ENCODE peak calls at places on chromosomes 16 and 17, in five cellular contexts. H is uterus, J is ovary, U is body of pancreas, Z is mammary epithelial cell. W is an unnamed sample. For H3K27me3, the result is how much of the 10 kb centered on the place peaks cover.

GRCh38 chr17:47776330-47777197 is 43.5 kb downstream of the TBX21 start:
- DNase-seq in H (no peak), J (no peak), U (peak), Z (peak), W (peak)

GRCh38 chr17:48646183-48647102 is 20.3 kb upstream of the HOXB9 start:
- DNase-seq in H (no peak), J (no peak), U (no peak), Z (no peak), W (no peak)

GRCh38 chr16:24826817-24827566 is 18.8 kb upstream of the SLC5A11 start:
- DNase-seq in H (no peak), J (no peak), U (no peak), Z (no peak), W (no peak)

GRCh38 chr17:72305964-72306551 is 185.2 kb downstream of the SOX9 start:
- DNase-seq in H (no peak), J (no peak), U (no peak), Z (no peak), W (no peak)

GRCh38 chr16:35711435-35711834 is 2252.0 kb downstream of the TP53TG3F start:
- DNase-seq in H (no peak), J (no peak), U (no peak), Z (no peak), W (no peak)

GRCh38 chr16:88017006-88017405 is 65.8 kb downstream of the BANP start:
- DNase-seq in H (no peak), J (no peak), U (no peak), Z (no peak), W (no peak)

GRCh38 chr16:69243479-69243878 is 56.5 kb downstream of the SNTB2 start:
- DNase-seq in H (no peak), J (no peak), U (no peak), Z (no peak), W (no peak)

GRCh38 chr17:80882323-80882722 is 109.3 kb upstream of the CHMP6 start:
- DNase-seq in H (no peak), J (no peak), U (no peak), Z (no peak), W (no peak)

GRCh38 chr16:12126091-12126806 is 149.7 kb downstream of the SNX29 start:
- DNase-seq in H (no peak), J (no peak), U (no peak), Z (peak), W (no peak)

GRCh38 chr17:1789936-1790335 is 28.1 kb downstream of the SERPINF1 start:
- DNase-seq in H (no peak), J (no peak), U (no peak), Z (no peak), W (peak)

GRCh38 chr17:6523330-6523729 is 33.0 kb downstream of the PITPNM3 start:
- DNase-seq in H (no peak), J (no peak), U (peak), Z (peak), W (no peak)

GRCh38 chr17:45061606-45062205 is 589 bp downstream of the NMT1 start:
- DNase-seq in H (no peak), J (no peak), U (no peak), Z (no peak), W (no peak)

GRCh38 chr16:3520861-3521260 is 20.1 kb downstream of the CLUAP1 start:
- DNase-seq in H (peak), J (no peak), U (no peak), Z (no peak), W (no peak)

GRCh38 chr17:80855968-80856862 is 135.4 kb upstream of the CHMP6 start:
- DNase-seq in H (peak), J (no peak), U (peak), Z (peak), W (peak)

GRCh38 chr17:60993497-60993896 is 315.8 kb downstream of the BCAS3 start:
- DNase-seq in H (no peak), J (no peak), U (no peak), Z (no peak), W (no peak)

GRCh38 chr16:80931985-80932720 is 74.5 kb downstream of the CMC2 start:
- DNase-seq in H (peak), J (peak), U (peak), Z (peak), W (peak)

GRCh38 chr17:70230883-70231282 is 61.6 kb downstream of the KCNJ2 start:
- DNase-seq in H (no peak), J (no peak), U (no peak), Z (no peak), W (no peak)

GRCh38 chr16:8550728-8551387 is 39.5 kb downstream of the TMEM114 start:
- DNase-seq in H (no peak), J (no peak), U (no peak), Z (no peak), W (peak)

GRCh38 chr17:42378597-42379594 is 9.3 kb downstream of the STAT3 start:
- DNase-seq in H (no peak), J (no peak), U (no peak), Z (peak), W (peak)

GRCh38 chr17:45775148-45775547 is 9.0 kb upstream of the CRHR1 start:
- DNase-seq in H (no peak), J (no peak), U (peak), Z (no peak), W (no peak)

GRCh38 chr17:6475411-6475810 is 31.2 kb downstream of the PIMREG start:
- DNase-seq in H (no peak), J (no peak), U (no peak), Z (peak), W (no peak)

GRCh38 chr16:27330542-27330941 is 16.8 kb downstream of the IL4R start:
- DNase-seq in H (peak), J (peak), U (peak), Z (peak), W (no peak)

GRCh38 chr16:83835972-83836566 is 28.3 kb downstream of the HSBP1 start:
- DNase-seq in H (no peak), J (no peak), U (no peak), Z (peak), W (peak)

GRCh38 chr16:73420244-73421040 is 372.5 kb upstream of the ZFHX3 start:
- DNase-seq in H (no peak), J (no peak), U (no peak), Z (no peak), W (no peak)

GRCh38 chr16:46787909-46788308 is 39.8 kb upstream of the MYLK3 start:
- DNase-seq in H (no peak), J (no peak), U (no peak), Z (no peak), W (no peak)

GRCh38 chr17:33144837-33145236 is 148.3 kb downstream of the ASIC2 start:
- DNase-seq in H (no peak), J (no peak), U (no peak), Z (no peak), W (no peak)

GRCh38 chr17:258906-259305 is 77.5 kb upstream of the DOC2B start:
- DNase-seq in H (peak), J (peak), U (no peak), Z (no peak), W (no peak)

GRCh38 chr17:40290629-40291296 is 3.1 kb downstream of the CDC6 start:
- DNase-seq in H (peak), J (no peak), U (peak), Z (peak), W (peak)

GRCh38 chr17:64148699-64149098 is 18.8 kb upstream of the ERN1 start:
- DNase-seq in H (no peak), J (no peak), U (peak), Z (peak), W (no peak)

GRCh38 chr17:73313526-73314127 is 1.8 kb upstream of the CDC42EP4 start:
- DNase-seq in H (no peak), J (no peak), U (no peak), Z (no peak), W (no peak)

GRCh38 chr16:27920391-27920891 is 143.1 kb downstream of the GSG1L start:
- DNase-seq in H (no peak), J (no peak), U (no peak), Z (peak), W (no peak)

GRCh38 chr17:55286681-55287589 is 22.2 kb downstream of the HLF start:
- DNase-seq in H (no peak), J (no peak), U (peak), Z (peak), W (peak)

GRCh38 chr17:76752006-76752405 is 14.1 kb downstream of the MFSD11 start:
- DNase-seq in H (no peak), J (no peak), U (no peak), Z (no peak), W (peak)

GRCh38 chr16:78277374-78277773 is 177.9 kb downstream of the WWOX start:
- DNase-seq in H (no peak), J (no peak), U (no peak), Z (no peak), W (no peak)

GRCh38 chr17:79531191-79531590 is 79.7 kb downstream of the RBFOX3 start:
- DNase-seq in H (no peak), J (no peak), U (no peak), Z (no peak), W (no peak)

GRCh38 chr17:79532107-79532790 is 78.6 kb downstream of the RBFOX3 start:
- DNase-seq in H (no peak), J (no peak), U (no peak), Z (no peak), W (no peak)

GRCh38 chr17:79533116-79533515 is 77.7 kb downstream of the RBFOX3 start:
- DNase-seq in H (no peak), J (no peak), U (no peak), Z (no peak), W (no peak)

GRCh38 chr17:79530361-79531105 is 80.3 kb downstream of the RBFOX3 start:
- DNase-seq in H (no peak), J (no peak), U (no peak), Z (no peak), W (no peak)

DNA sequence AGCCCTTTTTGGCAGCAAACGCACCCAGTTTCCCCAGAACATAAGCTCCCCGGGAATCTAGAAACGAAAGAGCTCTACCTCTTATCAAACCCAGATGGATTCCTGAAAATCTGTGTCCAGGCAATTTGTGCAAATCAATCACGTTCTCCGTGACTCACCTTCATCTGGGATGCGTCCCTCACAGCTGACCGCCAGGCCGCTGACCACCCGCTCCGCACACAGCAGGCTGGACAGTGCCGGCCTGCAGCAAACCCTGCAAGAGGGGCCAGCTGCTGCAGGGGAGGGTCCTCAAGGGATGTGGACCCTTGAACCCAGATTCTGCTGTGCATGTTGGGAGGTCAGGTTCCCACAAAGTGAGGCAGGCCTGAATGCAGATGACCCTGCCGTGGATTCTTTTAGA is 79.2 kb downstream of the RBFOX3 start:
- DNase-seq in H (no peak), J (no peak), U (no peak), Z (no peak), W (no peak)
- H3K27me3 ChIP-seq in H (under half), J (under half), U (under half), Z (under half), W (under half)

GRCh38 chr16:2473999-2474876 is 689 bp upstream of the TBC1D24 start:
- DNase-seq in H (no peak), J (peak), U (peak), Z (peak), W (peak)

GRCh38 chr16:2473425-2473926 is 1.5 kb upstream of the TBC1D24 start:
- DNase-seq in H (no peak), J (no peak), U (no peak), Z (no peak), W (no peak)

GRCh38 chr16:2471653-2472487 is 773 bp downstream of the NTN3 start:
- DNase-seq in H (no peak), J (no peak), U (no peak), Z (no peak), W (no peak)

GRCh38 chr16:2472488-2472864 is 1.4 kb downstream of the NTN3 start:
- DNase-seq in H (no peak), J (no peak), U (no peak), Z (no peak), W (no peak)

DNA sequence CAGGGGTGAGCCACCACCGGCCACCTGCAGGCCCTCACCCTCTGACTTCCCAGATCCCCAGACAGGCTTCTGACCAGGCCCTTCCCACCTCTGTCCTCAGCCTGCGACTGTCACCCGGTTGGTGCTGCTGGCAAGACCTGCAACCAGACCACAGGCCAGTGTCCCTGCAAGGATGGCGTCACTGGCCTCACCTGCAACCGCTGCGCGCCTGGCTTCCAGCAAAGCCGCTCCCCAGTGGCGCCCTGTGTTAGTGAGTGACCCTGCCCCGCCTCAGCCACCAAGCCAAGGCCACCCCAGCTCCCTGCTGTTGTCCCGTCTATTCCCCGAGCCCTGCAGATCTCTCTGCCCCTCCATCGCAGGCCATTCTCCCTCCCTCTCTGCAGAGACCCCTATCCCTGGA is 1.8 kb downstream of the NTN3 start:
- DNase-seq in H (no peak), J (no peak), U (no peak), Z (no peak), W (no peak)
- H3K27me3 ChIP-seq in H (under half), J (under half), U (under half), Z (under half), W (under half)

GRCh38 chr16:76676356-76676755 is 399.2 kb downstream of the CNTNAP4 start:
- DNase-seq in H (no peak), J (no peak), U (peak), Z (peak), W (no peak)
- H3K27me3 ChIP-seq in H (under half), J (under half), U (under half), Z (under half), W (under half)

DNA sequence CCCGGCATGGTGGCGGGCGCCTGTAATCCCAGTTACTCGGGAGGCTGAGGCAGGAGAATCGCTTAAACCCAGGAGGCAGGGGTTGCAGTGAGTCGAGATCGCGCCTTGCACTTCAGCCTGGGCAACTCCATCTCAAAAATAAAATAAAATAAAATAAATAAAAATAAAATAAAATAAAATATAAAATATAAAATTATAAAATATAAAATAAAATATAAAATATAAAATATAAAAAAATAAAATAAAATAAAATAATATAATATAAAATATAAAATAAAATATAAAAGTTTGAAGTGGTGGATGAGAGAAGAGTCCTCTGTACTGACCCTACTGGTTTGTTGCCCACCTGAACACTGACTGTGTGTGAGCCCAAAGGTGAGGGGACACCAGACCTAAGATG is 15.2 kb downstream of the CCDC42 start:
- DNase-seq in H (no peak), J (no peak), U (no peak), Z (no peak), W (no peak)
- H3K27me3 ChIP-seq in H (under half), J (under half), U (under half), Z (under half), W (under half)

DNA sequence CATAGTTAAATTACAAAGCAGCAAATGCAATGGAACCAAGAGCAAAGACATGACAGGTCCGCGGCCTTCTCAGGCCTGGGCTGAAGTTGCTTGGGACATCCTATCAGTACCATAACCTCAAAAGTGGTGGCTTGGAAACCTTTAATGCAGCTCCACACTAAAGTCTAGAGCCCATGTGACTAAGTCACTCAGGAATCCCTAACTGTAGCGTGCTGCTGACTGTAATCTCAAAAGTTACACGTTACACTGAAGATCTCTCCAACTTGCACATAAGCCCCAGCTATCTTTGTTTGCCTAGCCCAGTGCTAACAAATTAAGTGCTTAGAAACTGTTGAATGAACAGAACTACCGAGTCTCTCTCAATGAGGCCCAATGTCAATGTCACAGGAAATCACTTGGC is 27.8 kb downstream of the NUP88 start:
- DNase-seq in H (no peak), J (no peak), U (no peak), Z (no peak), W (no peak)
- H3K27me3 ChIP-seq in H (under half), J (under half), U (under half), Z (under half), W (under half)

DNA sequence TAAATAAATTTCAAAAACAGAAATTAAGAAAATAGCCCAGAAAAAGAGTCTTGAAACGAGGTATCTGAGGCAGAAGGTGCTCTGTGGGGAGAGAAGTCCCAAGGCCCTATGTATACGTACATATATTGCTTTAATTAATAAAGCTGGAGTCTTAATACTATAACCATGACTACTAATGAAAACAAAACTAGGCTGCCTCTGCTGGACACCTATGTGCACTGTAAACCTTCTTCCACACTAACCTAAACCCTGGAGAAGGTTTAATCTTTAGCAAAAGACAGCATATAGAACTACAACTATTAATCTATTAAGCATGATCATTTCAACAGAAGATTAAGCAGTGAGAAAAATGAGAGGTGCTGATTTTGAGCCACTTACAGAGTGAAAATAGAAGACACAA is 153.9 kb upstream of the C17orf78 start:
- DNase-seq in H (no peak), J (no peak), U (no peak), Z (no peak), W (no peak)
- H3K27me3 ChIP-seq in H (under half), J (under half), U (under half), Z (under half), W (under half)

GRCh38 chr17:74631468-74632195 is 8.1 kb upstream of the CD300E start:
- DNase-seq in H (no peak), J (no peak), U (peak), Z (no peak), W (peak)

GRCh38 chr17:74632597-74632996 is 9.1 kb upstream of the CD300E start:
- DNase-seq in H (no peak), J (no peak), U (no peak), Z (no peak), W (no peak)

GRCh38 chr17:74635418-74635817 is 11.9 kb upstream of the CD300E start:
- DNase-seq in H (no peak), J (no peak), U (no peak), Z (no peak), W (no peak)

GRCh38 chr17:74633261-74633783 is 9.8 kb upstream of the CD300E start:
- DNase-seq in H (no peak), J (no peak), U (no peak), Z (no peak), W (no peak)

GRCh38 chr17:74632196-74632540 is 8.6 kb upstream of the CD300E start:
- DNase-seq in H (no peak), J (no peak), U (no peak), Z (no peak), W (no peak)
- H3K27me3 ChIP-seq in H (under half), J (under half), U (under half), Z (under half), W (under half)

DNA sequence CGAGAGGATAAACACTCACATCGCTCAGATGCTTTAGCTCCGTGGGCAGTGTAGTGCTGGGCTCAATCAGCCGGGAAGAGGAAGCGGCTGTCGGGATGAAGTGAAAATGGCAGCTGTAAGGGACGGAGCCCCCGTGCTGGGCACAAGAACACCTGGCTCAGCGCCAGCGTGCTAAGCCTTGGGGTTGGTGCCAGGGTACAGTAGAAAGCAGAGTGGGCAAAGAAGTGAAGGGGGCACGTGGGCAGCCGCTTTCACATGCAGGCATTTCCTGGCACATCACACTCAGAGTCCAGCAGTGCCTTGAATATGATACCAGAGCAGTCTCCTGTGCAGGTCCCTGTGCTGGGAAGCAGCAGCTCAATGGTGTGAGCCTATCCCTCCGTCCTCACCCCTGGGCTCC is 51.1 kb upstream of the FOXF1 start:
- DNase-seq in H (no peak), J (no peak), U (no peak), Z (no peak), W (no peak)
- H3K27me3 ChIP-seq in H (under half), J (under half), U (under half), Z (under half), W (under half)

DNA sequence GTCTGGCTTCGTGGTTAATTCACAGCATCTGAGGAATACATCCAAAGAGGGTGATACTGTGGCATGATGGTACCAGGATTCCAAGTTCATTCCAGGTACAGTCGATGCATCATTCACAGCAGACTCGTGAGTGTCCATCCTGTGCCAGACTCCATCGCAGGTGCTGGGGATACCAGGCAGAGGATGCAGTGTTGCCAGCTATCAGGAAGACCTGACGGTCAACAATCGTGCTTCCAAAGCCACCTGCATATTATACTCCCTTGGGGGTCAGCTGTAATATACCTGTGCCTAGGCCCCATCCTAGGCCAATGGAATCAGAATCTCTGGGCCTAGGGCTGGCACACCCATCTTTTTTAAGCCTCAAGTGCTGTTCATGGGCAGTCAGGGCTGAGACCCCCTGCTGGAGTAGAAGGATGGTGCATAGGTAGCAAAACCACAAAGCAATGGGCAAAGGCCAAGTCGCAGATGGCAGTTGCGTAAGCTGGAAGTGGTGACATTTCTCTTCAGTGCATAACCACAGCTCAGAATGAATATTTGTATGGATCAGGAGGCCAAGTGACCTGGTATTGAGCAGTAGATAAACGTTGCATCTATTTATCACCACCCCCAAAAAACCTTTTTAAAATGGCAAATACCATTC is 42.9 kb upstream of the C16orf78 start:
- DNase-seq in H (no peak), J (no peak), U (no peak), Z (no peak), W (no peak)
- H3K27me3 ChIP-seq in H (under half), J (under half), U (under half), Z (under half), W (under half)

GRCh38 chr17:21164226-21165019 is 37.7 kb downstream of the DHRS7B start:
- DNase-seq in H (no peak), J (no peak), U (no peak), Z (no peak), W (no peak)
- H3K27me3 ChIP-seq in H (under half), J (under half), U (under half), Z (under half), W (under half)